ENCODE peak calls at places on chromosomes 5 and 9, in four cellular contexts. O, V, M and L are unnamed samples.

GRCh38 chr5:78076351-78076750 is 218.1 kb downstream of the AP3B1 start:
- DNase-seq in O (no peak), V (no peak), M (peak), L (no peak)

GRCh38 chr5:65141487-65141886 is 340.2 kb downstream of the ADAMTS6 start:
- DNase-seq in O (no peak), V (peak), M (no peak), L (no peak)

GRCh38 chr9:121550569-121551512 is 51.2 kb upstream of the GGTA1 start:
- DNase-seq in O (peak), V (peak), M (peak), L (peak)

GRCh38 chr5:34009610-34010009 is 1.8 kb upstream of the AMACR start:
- DNase-seq in O (no peak), V (no peak), M (no peak), L (no peak)

GRCh38 chr5:172438304-172438652 is 16.0 kb downstream of the SH3PXD2B start:
- DNase-seq in O (no peak), V (no peak), M (no peak), L (no peak)

GRCh38 chr9:98314381-98315066 is 59.1 kb upstream of the TBC1D2 start:
- DNase-seq in O (no peak), V (no peak), M (peak), L (no peak)

GRCh38 chr5:148255456-148255855 is 13.1 kb upstream of the SPINK13 start:
- DNase-seq in O (no peak), V (no peak), M (no peak), L (no peak)

GRCh38 chr5:150214289-150214688 is 24.4 kb downstream of the SLC6A7 start:
- DNase-seq in O (no peak), V (no peak), M (no peak), L (no peak)

GRCh38 chr5:14762568-14763216 is 98.2 kb downstream of the OTULIN start:
- DNase-seq in O (no peak), V (no peak), M (no peak), L (no peak)

GRCh38 chr9:71504636-71505035 is 263.7 kb downstream of the CEMIP2 start:
- DNase-seq in O (no peak), V (no peak), M (no peak), L (no peak)